ENCODE peak calls at places on chromosomes 13 and 19, in six cellular contexts. I is stimulated activated CD8-positive, alpha-beta memory T cell treated with anti-CD3 and anti-CD28 coated beads, Interleukin-4, amount 100 ng/mL, for 24 hours; N is stimulated activated CD4-positive, alpha-beta T cell treated with anti-CD3 and anti-CD28 coated beads, Interleukin-1b, Interleukin-23, amount 100 ng/mL, for 24 hours; C is epithelial cell of prostate; F is WTC11; W is activated T-cell treated with anti-CD3 and anti-CD28 coated beads for 1 hour. T is an unnamed sample.

GRCh38 chr19:51259348-51260245 is 8.7 kb downstream of the SIGLECL1 start:
- DNase-seq in I (peak; percentile 28), N (peak; percentile 28), C (no peak), F (peak; percentile 66), W (peak; percentile 11), T (peak; percentile 53)

GRCh38 chr19:46993622-46994021 is 26.0 kb upstream of the NPAS1 start:
- DNase-seq in I (no peak), N (no peak), C (no peak), F (no peak), W (no peak), T (no peak)

GRCh38 chr13:26420282-26420960 is 137.1 kb upstream of the WASF3 start:
- DNase-seq in I (no peak), N (no peak), C (no peak), F (no peak), W (no peak), T (no peak)

GRCh38 chr13:32824671-32825070 is 191.6 kb upstream of the KL start:
- DNase-seq in I (no peak), N (no peak), C (peak; percentile 40), F (no peak), W (no peak), T (peak; percentile 16)

GRCh38 chr13:94784066-94784465 is 71.7 kb upstream of the SOX21 start:
- DNase-seq in I (no peak), N (no peak), C (no peak), F (no peak), W (no peak), T (no peak)

GRCh38 chr19:40271706-40272105 is 13.4 kb downstream of the AKT2 start:
- DNase-seq in I (no peak), N (no peak), C (no peak), F (no peak), W (no peak), T (no peak)

GRCh38 chr19:1471514-1472107 is 7.4 kb downstream of the C19orf25 start:
- DNase-seq in I (no peak), N (no peak), C (no peak), F (no peak), W (no peak), T (peak; percentile 49)

GRCh38 chr19:7337380-7338194 is 11.2 kb upstream of the ARHGEF18 start:
- DNase-seq in I (no peak), N (no peak), C (no peak), F (no peak), W (no peak), T (no peak)

GRCh38 chr19:43499042-43499441 is 5.5 kb downstream of the PHLDB3 start:
- DNase-seq in I (no peak), N (no peak), C (no peak), F (no peak), W (no peak), T (no peak)

GRCh38 chr19:33273065-33273736 is 29.1 kb downstream of the CEBPA start:
- DNase-seq in I (no peak), N (no peak), C (peak; percentile 5), F (no peak), W (no peak), T (no peak)

GRCh38 chr19:41323023-41323422 is 13.1 kb downstream of the CCDC97 start:
- DNase-seq in I (no peak), N (no peak), C (no peak), F (no peak), W (no peak), T (no peak)

T was measured in neural progenitor cell.